ENCODE peak calls at places on chromosome 22, in seven cellular contexts. K, P, C, F, O, A and T are unnamed samples.

GRCh38 chr22:37196539-37197450 is 8.7 kb upstream of the C1QTNF6 start:
- DNase-seq in O (no peak), A (no peak), C (peak; percentile 87), P (no peak), K (no peak), F (peak; percentile 96), T (no peak)

GRCh38 chr22:23169032-23169384 is 11.3 kb upstream of the BCR start:
- DNase-seq in O (no peak), P (no peak), K (no peak), C (no peak), A (no peak), F (no peak), T (no peak)

GRCh38 chr22:42344391-42344861 is 74.0 kb upstream of the TCF20 start:
- DNase-seq in P (no peak), C (no peak), F (peak; percentile 89), A (no peak), K (no peak), O (no peak), T (no peak)

GRCh38 chr22:17777005-17777716 is 2.9 kb upstream of the BID start:
- DNase-seq in K (peak; percentile 71), P (no peak), C (no peak), O (peak; percentile 71), A (peak; percentile 81), F (peak; percentile 73), T (peak; percentile 78)

GRCh38 chr22:34096770-34097169 is 176.5 kb upstream of the LARGE1 start:
- DNase-seq in O (no peak), P (no peak), A (peak; percentile 60), C (no peak), K (no peak), F (no peak), T (no peak)

GRCh38 chr22:44931077-44931540 is 78.7 kb downstream of the PHF21B start:
- DNase-seq in O (no peak), P (no peak), F (peak; percentile 94), K (no peak), A (no peak), C (no peak), T (no peak)

GRCh38 chr22:49899530-49899929 is 18.7 kb downstream of the ALG12 start:
- DNase-seq in F (no peak), O (no peak), K (no peak), C (no peak), A (no peak), P (no peak), T (no peak)

GRCh38 chr22:21074092-21074715 is 28.5 kb downstream of the LRRC74B start:
- DNase-seq in P (no peak), F (no peak), A (peak; percentile 71), C (no peak), O (no peak), K (no peak), T (peak; percentile 41)

GRCh38 chr22:43643362-43643761 is 168.7 kb downstream of the EFCAB6 start:
- DNase-seq in F (no peak), O (no peak), P (no peak), C (no peak), K (no peak), A (no peak), T (no peak)

GRCh38 chr22:46941958-46942815 is 179.7 kb downstream of the TBC1D22A start:
- DNase-seq in P (no peak), F (peak; percentile 67), K (no peak), O (no peak), C (no peak), A (no peak), T (peak; percentile 74)

GRCh38 chr22:19097518-19097917 is 24.7 kb downstream of the DGCR2 start:
- DNase-seq in A (no peak), P (no peak), C (peak; percentile 50), K (no peak), F (no peak), O (no peak), T (no peak)

GRCh38 chr22:21818487-21819182 is 48.8 kb downstream of the MAPK1 start:
- DNase-seq in K (no peak), A (peak; percentile 24), C (no peak), F (no peak), P (no peak), O (no peak), T (no peak)

GRCh38 chr22:35739642-35740041 is 22.0 kb downstream of the APOL5 start:
- DNase-seq in O (peak; percentile 9), A (no peak), F (peak; percentile 61), P (no peak), C (no peak), K (no peak), T (no peak)

GRCh38 chr22:42202669-42203068 is 67.8 kb downstream of the TCF20 start:
- DNase-seq in F (no peak), A (peak; percentile 78), K (peak; percentile 48), P (no peak), O (no peak), C (no peak), T (no peak)

GRCh38 chr22:47006433-47006832 is 244.0 kb downstream of the TBC1D22A start:
- DNase-seq in A (no peak), K (no peak), O (no peak), C (no peak), P (no peak), F (no peak), T (no peak)